ENCODE peak calls at places on chromosome 14, in eight cellular contexts. K is CD4-positive, CD25-positive, alpha-beta regulatory T cell; D is Panc1; M is tibial nerve; H is sigmoid colon; U is PC-3; L is mammary epithelial cell; A is pancreas. R is an unnamed sample.

GRCh38 chr14:56127156-56127555 is 8.9 kb downstream of the PELI2 start:
- DNase-seq in U (no peak), A (no peak), L (no peak), K (no peak), H (no peak), M (no peak), D (no peak), R (no peak)

GRCh38 chr14:20998674-20999366 is at the start of gene SLC39A2:
- DNase-seq in D (no peak), L (peak; percentile 87), M (no peak), K (no peak), U (peak; percentile 38), H (no peak), A (no peak), R (peak; percentile 37)

GRCh38 chr14:36952702-36953101 is 219.7 kb downstream of the SLC25A21 start:
- DNase-seq in K (no peak), M (no peak), D (no peak), H (no peak), L (peak; percentile 82), U (peak; percentile 96), A (no peak), R (no peak)

GRCh38 chr14:72237722-72238666 is 305.8 kb downstream of the RGS6 start:
- DNase-seq in U (no peak), K (no peak), M (no peak), A (no peak), H (no peak), L (no peak), D (no peak), R (no peak)

GRCh38 chr14:28242895-28243294 is 523.7 kb upstream of the FOXG1 start:
- DNase-seq in A (no peak), K (no peak), U (no peak), D (no peak), H (no peak), L (no peak), M (no peak), R (no peak)

GRCh38 chr14:92513966-92514843 is 624 bp downstream of the RIN3 start:
- DNase-seq in A (no peak), L (no peak), D (no peak), M (no peak), U (no peak), H (peak; percentile 74), K (no peak), R (no peak)

GRCh38 chr14:68622856-68623255 is 170.0 kb downstream of the ZFP36L1 start:
- DNase-seq in D (no peak), A (no peak), K (no peak), U (no peak), M (no peak), H (no peak), L (no peak), R (no peak)

GRCh38 chr14:63032056-63032455 is 13.2 kb downstream of the KCNH5 start:
- DNase-seq in M (no peak), A (no peak), U (no peak), L (no peak), H (no peak), D (no peak), K (no peak), R (no peak)

GRCh38 chr14:37595809-37596595 is 573 bp downstream of the TTC6 start:
- DNase-seq in H (no peak), A (peak; percentile 31), K (no peak), L (peak; percentile 97), M (no peak), U (peak; percentile 98), D (no peak), R (no peak)

GRCh38 chr14:22598896-22599244 is 770 bp downstream of the ABHD4 start:
- DNase-seq in K (no peak), A (peak; percentile 58), H (no peak), U (peak; percentile 74), D (no peak), L (peak; percentile 82), M (peak; percentile 33), R (no peak)

GRCh38 chr14:24280797-24281460 is 9.5 kb upstream of the RABGGTA start:
- DNase-seq in D (no peak), L (no peak), K (no peak), M (no peak), U (no peak), H (no peak), A (no peak), R (no peak)

GRCh38 chr14:24279301-24280186 is 8.1 kb upstream of the RABGGTA start:
- DNase-seq in U (peak; percentile 56), A (no peak), D (no peak), L (peak; percentile 77), K (no peak), H (no peak), M (no peak), R (peak; percentile 48)

GRCh38 chr14:24274101-24274543 is 2.7 kb upstream of the RABGGTA start:
- DNase-seq in D (no peak), A (peak; percentile 77), H (no peak), L (peak; percentile 99), U (peak; percentile 78), M (no peak), K (peak; percentile 13), R (no peak)

GRCh38 chr14:24275524-24276139 is 4.2 kb upstream of the RABGGTA start:
- DNase-seq in K (no peak), H (no peak), U (no peak), L (no peak), D (no peak), A (no peak), M (no peak), R (no peak)

DNA sequence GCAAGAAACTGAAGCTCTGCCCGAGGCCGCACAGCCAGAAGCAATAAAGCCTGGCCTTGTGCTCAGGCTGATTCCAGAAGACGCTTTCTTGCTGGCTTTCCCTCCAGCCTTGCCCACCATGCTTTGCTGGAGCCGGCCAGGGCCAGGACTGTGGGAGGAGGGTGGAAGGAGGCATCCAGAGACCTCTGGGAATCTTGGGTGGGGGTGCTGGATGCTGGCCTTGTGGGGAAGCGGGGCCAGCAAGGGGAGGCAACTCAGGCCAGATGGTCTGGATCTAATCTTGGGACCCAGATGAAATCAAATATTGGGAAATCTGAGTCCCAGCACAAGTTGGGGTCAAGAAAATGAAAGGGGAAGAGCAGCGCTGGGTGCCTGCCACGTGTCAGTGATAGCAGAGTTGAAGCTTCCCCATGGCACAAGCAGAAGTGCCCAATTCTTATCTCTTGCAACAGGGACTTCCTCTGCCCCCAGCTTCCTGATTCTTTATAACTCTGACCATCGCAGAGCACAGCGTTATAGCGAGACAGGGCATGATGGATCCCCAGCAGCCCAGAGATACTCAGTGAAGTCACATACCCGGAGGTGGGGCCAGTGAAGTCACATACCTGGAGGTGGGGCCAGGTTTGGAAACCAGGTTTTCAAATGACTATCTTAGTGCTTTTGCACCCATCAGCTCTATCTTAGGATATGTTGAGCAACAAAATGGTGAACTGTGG is 6.4 kb upstream of the RABGGTA start:
- DNase-seq in L (no peak), K (no peak), D (no peak), A (no peak), H (no peak), U (no peak), M (no peak), R (peak; percentile 42)
- H3K4me1 ChIP-seq in L (peaks cover 31% of the 10 kb centered on the region), K (peaks cover 28% of the 10 kb centered on the region), D (no peaks in the 10 kb centered on the region), A (peaks cover 11% of the 10 kb centered on the region), H (no peaks in the 10 kb centered on the region), U (peaks cover 16% of the 10 kb centered on the region), M (no peaks in the 10 kb centered on the region), R (peaks cover 47% of the 10 kb centered on the region)

DNA sequence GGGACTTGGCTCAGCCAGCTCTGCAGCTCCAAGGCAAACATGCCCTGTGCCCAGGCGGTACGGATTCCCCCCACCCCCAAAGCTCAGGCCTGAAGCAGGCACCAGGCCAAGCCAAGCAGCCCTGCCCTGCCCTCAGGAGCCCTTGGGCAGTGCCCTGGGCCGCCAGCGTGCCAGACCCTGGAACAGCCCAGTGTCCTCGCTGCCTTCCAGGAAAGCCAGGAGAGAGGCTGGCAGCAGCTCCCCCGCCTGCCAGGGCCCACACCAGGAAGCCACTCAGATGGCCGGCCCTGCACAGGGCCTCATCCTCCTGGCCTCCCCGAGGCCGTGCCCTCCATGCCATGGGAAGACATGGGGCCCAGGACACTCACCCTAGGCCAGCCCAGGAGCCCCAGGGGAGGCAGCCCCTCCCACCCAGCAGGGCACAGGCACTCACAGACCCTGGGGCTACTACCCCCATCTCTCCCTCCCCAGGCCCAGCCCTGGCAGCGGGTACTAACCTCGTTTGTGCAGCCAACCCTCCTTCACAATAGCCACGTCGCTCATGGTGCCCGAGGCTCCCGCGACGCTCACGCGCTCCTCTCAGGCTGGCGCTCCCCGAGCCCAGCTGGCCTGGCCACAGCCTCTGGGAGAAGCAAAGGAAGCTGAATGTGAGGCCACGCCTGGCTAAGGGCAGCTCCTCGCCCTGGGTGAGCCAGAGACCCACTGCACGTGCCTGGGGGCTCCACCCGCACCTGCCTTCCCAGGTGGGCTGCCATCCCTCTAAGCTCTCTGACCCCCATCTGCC is 3.3 kb downstream of the AKT1 start:
- DNase-seq in M (no peak), K (no peak), U (no peak), H (no peak), D (no peak), A (peak; percentile 87), L (no peak), R (peak; percentile 76)
- H3K4me1 ChIP-seq in M (no peaks in the 10 kb centered on the region), K (peaks cover 49% of the 10 kb centered on the region), U (peaks cover 17% of the 10 kb centered on the region), H (peaks cover 56% of the 10 kb centered on the region), D (peaks cover 42% of the 10 kb centered on the region), A (peaks cover 24% of the 10 kb centered on the region), L (peaks cover 60% of the 10 kb centered on the region), R (peaks cover 89% of the 10 kb centered on the region)

GRCh38 chr14:73741386-73741875 is 27.2 kb upstream of the PNMA1 start:
- DNase-seq in D (no peak), A (no peak), H (peak; percentile 90), U (peak; percentile 80), M (peak; percentile 44), K (peak; percentile 60), L (peak; percentile 72), R (peak; percentile 79)

GRCh38 chr14:73742520-73743238 is 28.5 kb upstream of the PNMA1 start:
- DNase-seq in M (no peak), A (no peak), D (no peak), K (no peak), L (no peak), U (no peak), H (no peak), R (no peak)

GRCh38 chr14:73740921-73741326 is 26.7 kb upstream of the PNMA1 start:
- DNase-seq in M (peak; percentile 76), D (no peak), U (peak; percentile 91), L (peak; percentile 81), H (peak; percentile 91), A (peak; percentile 81), K (no peak), R (peak; percentile 78)

GRCh38 chr14:73743431-73743931 is 29.3 kb upstream of the PNMA1 start:
- DNase-seq in H (peak; percentile 85), U (no peak), L (no peak), A (no peak), M (no peak), D (no peak), K (peak; percentile 32), R (peak; percentile 56)

GRCh38 chr14:73741876-73742519 is 27.8 kb upstream of the PNMA1 start:
- DNase-seq in M (no peak), D (no peak), A (no peak), K (no peak), L (no peak), H (peak; percentile 70), U (no peak), R (no peak)
- H3K4me1 ChIP-seq in M (peaks cover 7% of the 10 kb centered on the region), D (peaks cover 78% of the 10 kb centered on the region), A (peaks cover 47% of the 10 kb centered on the region), K (peaks cover 75% of the 10 kb centered on the region), L (peaks cover 81% of the 10 kb centered on the region), H (peaks cover 86% of the 10 kb centered on the region), U (peaks cover 74% of the 10 kb centered on the region), R (peaks cover 91% of the 10 kb centered on the region)

DNA sequence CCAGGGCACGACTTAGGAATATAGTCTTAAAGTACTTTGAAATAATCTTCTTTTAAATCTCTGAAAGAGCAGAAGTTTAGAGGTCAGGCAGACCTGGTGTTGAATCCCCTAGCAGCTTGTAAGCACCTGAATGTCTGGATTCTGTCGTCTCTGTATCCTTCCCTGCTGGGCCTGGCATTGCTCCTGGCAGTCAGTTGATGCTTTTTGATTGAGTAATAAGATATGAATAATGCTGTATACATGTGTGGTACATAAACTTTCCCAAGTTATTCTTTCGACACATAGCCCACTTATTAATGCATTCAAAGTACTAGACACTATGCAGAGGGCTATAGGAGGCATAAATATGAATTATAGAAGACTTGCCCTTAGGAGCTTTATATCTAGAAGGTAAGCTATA is 31.4 kb downstream of the EVL start:
- DNase-seq in K (no peak), U (peak; percentile 40), M (no peak), H (no peak), A (no peak), D (no peak), L (peak; percentile 80), R (no peak)
- H3K4me1 ChIP-seq in K (peaks cover 97% of the 10 kb centered on the region), U (peaks cover 20% of the 10 kb centered on the region), M (no peaks in the 10 kb centered on the region), H (no peaks in the 10 kb centered on the region), A (no peaks in the 10 kb centered on the region), D (no peaks in the 10 kb centered on the region), L (peaks cover 16% of the 10 kb centered on the region), R (no peaks in the 10 kb centered on the region)

R was measured in left ventricle myocardium inferior.